ENCODE peak calls at places on chromosomes 16 and 17, in six cellular contexts. One of them, this sample, is unnamed.

GRCh38 chr17:74742153-74742515 is 5.1 kb downstream of the RAB37 start:
- DNase-seq in MM.1S: peak
- DNase-seq in neural crest cell: no peak
- DNase-seq in T-helper 2 cell: no peak
- DNase-seq in T-helper 9 cell: no peak
- DNase-seq in naive thymus-derived CD8-positive, alpha-beta T cell: no peak
- DNase-seq in this sample: peak

GRCh38 chr16:23504076-23504452 is 6.2 kb downstream of the GGA2 start:
- DNase-seq in T-helper 2 cell: no peak
- DNase-seq in MM.1S: no peak
- DNase-seq in neural crest cell: no peak
- DNase-seq in T-helper 9 cell: no peak
- DNase-seq in naive thymus-derived CD8-positive, alpha-beta T cell: no peak
- DNase-seq in this sample: no peak

GRCh38 chr17:68346448-68346847 is 55.2 kb downstream of the ARSG start:
- DNase-seq in naive thymus-derived CD8-positive, alpha-beta T cell: peak
- DNase-seq in neural crest cell: no peak
- DNase-seq in T-helper 2 cell: peak
- DNase-seq in MM.1S: no peak
- DNase-seq in T-helper 9 cell: peak
- DNase-seq in this sample: no peak

GRCh38 chr17:47604268-47604927 is 45.3 kb upstream of the KPNB1 start:
- DNase-seq in T-helper 2 cell: no peak
- DNase-seq in naive thymus-derived CD8-positive, alpha-beta T cell: no peak
- DNase-seq in T-helper 9 cell: no peak
- DNase-seq in MM.1S: peak
- DNase-seq in neural crest cell: no peak
- DNase-seq in this sample: peak

GRCh38 chr17:8151120-8151640 is 1.0 kb downstream of the PER1 start:
- DNase-seq in T-helper 2 cell: peak
- DNase-seq in naive thymus-derived CD8-positive, alpha-beta T cell: peak
- DNase-seq in T-helper 9 cell: peak
- DNase-seq in MM.1S: peak
- DNase-seq in neural crest cell: peak
- DNase-seq in this sample: peak

GRCh38 chr17:61806941-61807340 is 56.4 kb downstream of the BRIP1 start:
- DNase-seq in neural crest cell: no peak
- DNase-seq in T-helper 9 cell: no peak
- DNase-seq in T-helper 2 cell: no peak
- DNase-seq in naive thymus-derived CD8-positive, alpha-beta T cell: no peak
- DNase-seq in MM.1S: no peak
- DNase-seq in this sample: no peak

GRCh38 chr17:39194089-39194984 is 3.1 kb downstream of the CACNB1 start:
- DNase-seq in T-helper 9 cell: no peak
- DNase-seq in MM.1S: no peak
- DNase-seq in naive thymus-derived CD8-positive, alpha-beta T cell: no peak
- DNase-seq in neural crest cell: peak
- DNase-seq in T-helper 2 cell: no peak
- DNase-seq in this sample: no peak

GRCh38 chr16:53071748-53072301 is 17.0 kb downstream of the CHD9 start:
- DNase-seq in naive thymus-derived CD8-positive, alpha-beta T cell: no peak
- DNase-seq in MM.1S: no peak
- DNase-seq in neural crest cell: no peak
- DNase-seq in T-helper 9 cell: no peak
- DNase-seq in T-helper 2 cell: no peak
- DNase-seq in this sample: peak

GRCh38 chr17:35733366-35733765 is 1.9 kb downstream of the RASL10B start:
- DNase-seq in neural crest cell: no peak
- DNase-seq in MM.1S: no peak
- DNase-seq in naive thymus-derived CD8-positive, alpha-beta T cell: no peak
- DNase-seq in T-helper 2 cell: no peak
- DNase-seq in T-helper 9 cell: no peak
- DNase-seq in this sample: peak

GRCh38 chr17:1714488-1714979 is 4.4 kb upstream of the TLCD2 start:
- DNase-seq in T-helper 2 cell: no peak
- DNase-seq in neural crest cell: peak
- DNase-seq in MM.1S: no peak
- DNase-seq in naive thymus-derived CD8-positive, alpha-beta T cell: peak
- DNase-seq in T-helper 9 cell: no peak
- DNase-seq in this sample: peak

GRCh38 chr16:364595-365491 is 5.5 kb downstream of the MRPL28 start:
- DNase-seq in T-helper 2 cell: no peak
- DNase-seq in neural crest cell: no peak
- DNase-seq in MM.1S: no peak
- DNase-seq in T-helper 9 cell: no peak
- DNase-seq in naive thymus-derived CD8-positive, alpha-beta T cell: no peak
- DNase-seq in this sample: no peak

GRCh38 chr17:76420356-76421053 is 32.4 kb downstream of the UBE2O start:
- DNase-seq in neural crest cell: no peak
- DNase-seq in naive thymus-derived CD8-positive, alpha-beta T cell: no peak
- DNase-seq in MM.1S: peak
- DNase-seq in T-helper 9 cell: no peak
- DNase-seq in T-helper 2 cell: no peak
- DNase-seq in this sample: no peak

GRCh38 chr16:29148867-29149272 is 164.0 kb downstream of the LAT start:
- DNase-seq in T-helper 2 cell: peak
- DNase-seq in neural crest cell: no peak
- DNase-seq in MM.1S: no peak
- DNase-seq in naive thymus-derived CD8-positive, alpha-beta T cell: peak
- DNase-seq in T-helper 9 cell: peak
- DNase-seq in this sample: no peak

GRCh38 chr16:87265261-87265660 is 51.9 kb downstream of the C16orf95 start:
- DNase-seq in naive thymus-derived CD8-positive, alpha-beta T cell: no peak
- DNase-seq in neural crest cell: no peak
- DNase-seq in T-helper 9 cell: no peak
- DNase-seq in T-helper 2 cell: no peak
- DNase-seq in MM.1S: no peak
- DNase-seq in this sample: no peak

GRCh38 chr16:20647736-20648135 is 49.7 kb downstream of the ACSM1 start:
- DNase-seq in T-helper 2 cell: no peak
- DNase-seq in naive thymus-derived CD8-positive, alpha-beta T cell: no peak
- DNase-seq in T-helper 9 cell: no peak
- DNase-seq in neural crest cell: no peak
- DNase-seq in MM.1S: no peak
- DNase-seq in this sample: no peak

GRCh38 chr17:17028059-17028877 is 14.0 kb upstream of the MPRIP start:
- DNase-seq in MM.1S: no peak
- DNase-seq in naive thymus-derived CD8-positive, alpha-beta T cell: no peak
- DNase-seq in T-helper 9 cell: no peak
- DNase-seq in neural crest cell: peak
- DNase-seq in T-helper 2 cell: no peak
- DNase-seq in this sample: peak

GRCh38 chr17:13671771-13672170 is 70.0 kb upstream of the HS3ST3A1 start:
- DNase-seq in neural crest cell: no peak
- DNase-seq in naive thymus-derived CD8-positive, alpha-beta T cell: no peak
- DNase-seq in T-helper 9 cell: no peak
- DNase-seq in MM.1S: no peak
- DNase-seq in T-helper 2 cell: no peak
- DNase-seq in this sample: no peak

GRCh38 chr16:17312100-17312732 is 158.5 kb downstream of the XYLT1 start:
- DNase-seq in MM.1S: no peak
- DNase-seq in T-helper 2 cell: no peak
- DNase-seq in neural crest cell: no peak
- DNase-seq in naive thymus-derived CD8-positive, alpha-beta T cell: no peak
- DNase-seq in T-helper 9 cell: no peak
- DNase-seq in this sample: no peak

GRCh38 chr17:40118093-40118492 is 3.7 kb upstream of the MSL1 start:
- DNase-seq in T-helper 9 cell: no peak
- DNase-seq in naive thymus-derived CD8-positive, alpha-beta T cell: no peak
- DNase-seq in neural crest cell: no peak
- DNase-seq in T-helper 2 cell: no peak
- DNase-seq in MM.1S: no peak
- DNase-seq in this sample: no peak

GRCh38 chr17:61863801-61864126 is 436 bp upstream of the BRIP1 start:
- DNase-seq in neural crest cell: no peak
- DNase-seq in MM.1S: no peak
- DNase-seq in T-helper 2 cell: no peak
- DNase-seq in naive thymus-derived CD8-positive, alpha-beta T cell: no peak
- DNase-seq in T-helper 9 cell: no peak
- DNase-seq in this sample: no peak

GRCh38 chr17:27596571-27597187 is 34.3 kb upstream of the LGALS9 start:
- DNase-seq in naive thymus-derived CD8-positive, alpha-beta T cell: no peak
- DNase-seq in neural crest cell: no peak
- DNase-seq in T-helper 9 cell: no peak
- DNase-seq in T-helper 2 cell: no peak
- DNase-seq in MM.1S: no peak
- DNase-seq in this sample: peak

GRCh38 chr17:58246104-58246740 is 7.8 kb downstream of the LPO start:
- DNase-seq in MM.1S: no peak
- DNase-seq in T-helper 2 cell: no peak
- DNase-seq in naive thymus-derived CD8-positive, alpha-beta T cell: no peak
- DNase-seq in neural crest cell: no peak
- DNase-seq in T-helper 9 cell: no peak
- DNase-seq in this sample: no peak

GRCh38 chr17:58343131-58343530 is 8.9 kb downstream of the SUPT4H1 start:
- DNase-seq in neural crest cell: no peak
- DNase-seq in naive thymus-derived CD8-positive, alpha-beta T cell: no peak
- DNase-seq in T-helper 9 cell: no peak
- DNase-seq in T-helper 2 cell: no peak
- DNase-seq in MM.1S: no peak
- DNase-seq in this sample: no peak

GRCh38 chr17:37512442-37513070 is 22.9 kb downstream of the DUSP14 start:
- DNase-seq in T-helper 9 cell: no peak
- DNase-seq in neural crest cell: no peak
- DNase-seq in T-helper 2 cell: no peak
- DNase-seq in MM.1S: no peak
- DNase-seq in naive thymus-derived CD8-positive, alpha-beta T cell: no peak
- DNase-seq in this sample: peak

GRCh38 chr16:67936876-67937605 is 391 bp upstream of the PSMB10 start:
- DNase-seq in T-helper 2 cell: no peak
- DNase-seq in T-helper 9 cell: peak
- DNase-seq in neural crest cell: no peak
- DNase-seq in MM.1S: peak
- DNase-seq in naive thymus-derived CD8-positive, alpha-beta T cell: peak
- DNase-seq in this sample: peak

GRCh38 chr16:50207652-50208051 is 54.5 kb downstream of the TENT4B start:
- DNase-seq in MM.1S: no peak
- DNase-seq in T-helper 2 cell: no peak
- DNase-seq in naive thymus-derived CD8-positive, alpha-beta T cell: no peak
- DNase-seq in neural crest cell: no peak
- DNase-seq in T-helper 9 cell: no peak
- DNase-seq in this sample: peak

GRCh38 chr17:68600123-68600880 is 865 bp downstream of the FAM20A start:
- DNase-seq in MM.1S: no peak
- DNase-seq in naive thymus-derived CD8-positive, alpha-beta T cell: no peak
- DNase-seq in neural crest cell: peak
- DNase-seq in T-helper 9 cell: no peak
- DNase-seq in T-helper 2 cell: peak
- DNase-seq in this sample: peak

GRCh38 chr17:81081217-81081616 is 46.3 kb downstream of the BAIAP2 start:
- DNase-seq in MM.1S: no peak
- DNase-seq in neural crest cell: no peak
- DNase-seq in naive thymus-derived CD8-positive, alpha-beta T cell: no peak
- DNase-seq in T-helper 2 cell: no peak
- DNase-seq in T-helper 9 cell: no peak
- DNase-seq in this sample: no peak

GRCh38 chr16:12721841-12722467 is 81.7 kb downstream of the CPPED1 start:
- DNase-seq in T-helper 9 cell: no peak
- DNase-seq in naive thymus-derived CD8-positive, alpha-beta T cell: no peak
- DNase-seq in MM.1S: no peak
- DNase-seq in neural crest cell: no peak
- DNase-seq in T-helper 2 cell: no peak
- DNase-seq in this sample: no peak

GRCh38 chr16:11636172-11636721 is 32.0 kb upstream of the SNN start:
- DNase-seq in MM.1S: no peak
- DNase-seq in T-helper 9 cell: no peak
- DNase-seq in naive thymus-derived CD8-positive, alpha-beta T cell: peak
- DNase-seq in neural crest cell: no peak
- DNase-seq in T-helper 2 cell: no peak
- DNase-seq in this sample: peak

GRCh38 chr17:80877095-80877828 is 114.4 kb upstream of the CHMP6 start:
- DNase-seq in MM.1S: no peak
- DNase-seq in T-helper 9 cell: no peak
- DNase-seq in neural crest cell: no peak
- DNase-seq in T-helper 2 cell: no peak
- DNase-seq in naive thymus-derived CD8-positive, alpha-beta T cell: no peak
- DNase-seq in this sample: peak

GRCh38 chr17:48460055-48460454 is 30.0 kb upstream of the SKAP1 start:
- DNase-seq in neural crest cell: no peak
- DNase-seq in T-helper 2 cell: no peak
- DNase-seq in T-helper 9 cell: no peak
- DNase-seq in naive thymus-derived CD8-positive, alpha-beta T cell: no peak
- DNase-seq in MM.1S: no peak
- DNase-seq in this sample: peak

GRCh38 chr16:77618011-77618410 is 104.3 kb upstream of the NUDT7 start:
- DNase-seq in neural crest cell: no peak
- DNase-seq in T-helper 2 cell: no peak
- DNase-seq in naive thymus-derived CD8-positive, alpha-beta T cell: no peak
- DNase-seq in T-helper 9 cell: no peak
- DNase-seq in MM.1S: no peak
- DNase-seq in this sample: no peak

GRCh38 chr17:54177606-54178308 is 355.0 kb downstream of the KIF2B start:
- DNase-seq in T-helper 2 cell: no peak
- DNase-seq in T-helper 9 cell: no peak
- DNase-seq in naive thymus-derived CD8-positive, alpha-beta T cell: no peak
- DNase-seq in neural crest cell: no peak
- DNase-seq in MM.1S: peak
- DNase-seq in this sample: no peak

GRCh38 chr16:52467753-52468152 is 79.2 kb downstream of the TOX3 start:
- DNase-seq in T-helper 9 cell: no peak
- DNase-seq in T-helper 2 cell: no peak
- DNase-seq in neural crest cell: no peak
- DNase-seq in MM.1S: no peak
- DNase-seq in naive thymus-derived CD8-positive, alpha-beta T cell: no peak
- DNase-seq in this sample: peak

GRCh38 chr16:27436921-27437650 is 35.1 kb downstream of the IL21R start:
- DNase-seq in MM.1S: no peak
- DNase-seq in naive thymus-derived CD8-positive, alpha-beta T cell: no peak
- DNase-seq in T-helper 9 cell: no peak
- DNase-seq in neural crest cell: no peak
- DNase-seq in T-helper 2 cell: no peak
- DNase-seq in this sample: no peak

GRCh38 chr16:48054881-48055601 is 100.8 kb downstream of the ABCC12 start:
- DNase-seq in T-helper 9 cell: no peak
- DNase-seq in naive thymus-derived CD8-positive, alpha-beta T cell: no peak
- DNase-seq in neural crest cell: peak
- DNase-seq in T-helper 2 cell: no peak
- DNase-seq in MM.1S: peak
- DNase-seq in this sample: peak

GRCh38 chr16:85134794-85135153 is 22.5 kb upstream of the CIBAR2 start:
- DNase-seq in T-helper 2 cell: no peak
- DNase-seq in neural crest cell: no peak
- DNase-seq in T-helper 9 cell: no peak
- DNase-seq in naive thymus-derived CD8-positive, alpha-beta T cell: no peak
- DNase-seq in MM.1S: no peak
- DNase-seq in this sample: no peak

GRCh38 chr17:42198897-42199296 is 4.6 kb upstream of the GHDC start:
- DNase-seq in T-helper 9 cell: no peak
- DNase-seq in neural crest cell: no peak
- DNase-seq in MM.1S: no peak
- DNase-seq in T-helper 2 cell: no peak
- DNase-seq in naive thymus-derived CD8-positive, alpha-beta T cell: no peak
- DNase-seq in this sample: no peak

This sample was measured in NCI-H69.